ENCODE peak calls at places on chromosomes 3 and 15, in four cellular contexts. J is GM12878, M is K562, D is A549. F is an unnamed sample.

GRCh38 chr3:158127250-158128219 is 17.6 kb downstream of the RSRC1 start:
- DNase-seq in J (no peak), M (peak; percentile 11), D (peak; percentile 53), F (no peak)

GRCh38 chr3:114794894-114795630 is 352.0 kb downstream of the ZBTB20 start:
- DNase-seq in J (no peak), M (no peak), D (no peak), F (no peak)

GRCh38 chr3:184314700-184315505 is 497 bp downstream of the EIF4G1 start:
- DNase-seq in J (no peak), M (peak; percentile 85), D (peak; percentile 60), F (peak; percentile 48)

GRCh38 chr15:25374143-25374542 is 64.7 kb downstream of the UBE3A start:
- DNase-seq in J (no peak), M (no peak), D (no peak), F (no peak)

GRCh38 chr15:42385206-42385979 is 26.1 kb downstream of the CAPN3 start:
- DNase-seq in J (no peak), M (peak; percentile 67), D (peak; percentile 54), F (peak; percentile 45)

GRCh38 chr3:134445631-134446030 is 40.2 kb downstream of the ANAPC13 start:
- DNase-seq in J (no peak), M (no peak), D (no peak), F (no peak)

GRCh38 chr3:172692751-172693310 is 18.0 kb downstream of the NCEH1 start:
- DNase-seq in J (no peak), M (no peak), D (no peak), F (no peak)

GRCh38 chr15:41347236-41347635 is 14.6 kb downstream of the NUSAP1 start:
- DNase-seq in J (no peak), M (no peak), D (no peak), F (no peak)

GRCh38 chr3:160806094-160806493 is 50.1 kb downstream of the PPM1L start:
- DNase-seq in J (no peak), M (no peak), D (no peak), F (no peak)

GRCh38 chr3:28012830-28013229 is 228.6 kb upstream of the CMC1 start:
- DNase-seq in J (no peak), M (no peak), D (no peak), F (no peak)

DNA sequence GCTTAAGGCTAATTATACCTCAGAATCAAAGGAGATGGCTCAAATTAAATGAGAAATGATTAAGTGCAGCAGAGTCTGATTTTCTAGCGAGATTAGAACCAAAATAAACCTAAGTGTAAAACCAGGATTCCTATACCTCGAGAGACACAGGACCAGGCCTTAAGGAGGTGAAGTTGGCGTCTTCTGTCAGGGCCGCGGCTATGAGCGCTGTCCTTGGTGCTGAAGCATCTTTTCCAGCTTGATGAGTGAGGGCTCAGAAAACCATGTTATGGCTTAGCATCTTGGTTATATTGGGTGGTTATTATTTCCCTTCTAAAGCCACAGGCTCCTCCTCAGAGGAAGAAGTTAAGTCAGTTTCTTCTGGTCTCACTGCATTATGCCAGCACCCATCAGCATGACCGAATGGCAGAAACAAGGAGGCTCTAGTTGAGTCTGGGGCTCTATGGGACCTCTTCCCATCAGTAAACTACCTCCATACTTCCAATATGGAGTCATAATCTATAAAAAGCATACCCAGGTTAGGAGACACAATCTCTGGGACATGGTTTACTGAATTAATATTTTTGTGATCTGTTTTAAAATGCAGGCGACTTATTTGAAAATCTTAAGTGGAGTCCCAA is 120.1 kb upstream of the NMNAT3 start:
- DNase-seq in J (no peak), M (peak; percentile 43), D (peak; percentile 5), F (no peak)
- TF ChIP-seq POLR2AphosphoS2 in J (no peak), M (no peak), D (no peak), F (no peak)

GRCh38 chr15:70494529-70494860 is 268.9 kb downstream of the UACA start:
- DNase-seq in J (no peak), M (no peak), D (no peak), F (no peak)

GRCh38 chr15:70493376-70493775 is 270.0 kb downstream of the UACA start:
- DNase-seq in J (no peak), M (no peak), D (no peak), F (no peak)

GRCh38 chr15:70492240-70493177 is 270.8 kb downstream of the UACA start:
- DNase-seq in J (no peak), M (no peak), D (peak; percentile 79), F (no peak)

GRCh38 chr15:70494861-70495571 is 268.3 kb downstream of the UACA start:
- DNase-seq in J (no peak), M (no peak), D (peak; percentile 98), F (peak; percentile 43)

DNA sequence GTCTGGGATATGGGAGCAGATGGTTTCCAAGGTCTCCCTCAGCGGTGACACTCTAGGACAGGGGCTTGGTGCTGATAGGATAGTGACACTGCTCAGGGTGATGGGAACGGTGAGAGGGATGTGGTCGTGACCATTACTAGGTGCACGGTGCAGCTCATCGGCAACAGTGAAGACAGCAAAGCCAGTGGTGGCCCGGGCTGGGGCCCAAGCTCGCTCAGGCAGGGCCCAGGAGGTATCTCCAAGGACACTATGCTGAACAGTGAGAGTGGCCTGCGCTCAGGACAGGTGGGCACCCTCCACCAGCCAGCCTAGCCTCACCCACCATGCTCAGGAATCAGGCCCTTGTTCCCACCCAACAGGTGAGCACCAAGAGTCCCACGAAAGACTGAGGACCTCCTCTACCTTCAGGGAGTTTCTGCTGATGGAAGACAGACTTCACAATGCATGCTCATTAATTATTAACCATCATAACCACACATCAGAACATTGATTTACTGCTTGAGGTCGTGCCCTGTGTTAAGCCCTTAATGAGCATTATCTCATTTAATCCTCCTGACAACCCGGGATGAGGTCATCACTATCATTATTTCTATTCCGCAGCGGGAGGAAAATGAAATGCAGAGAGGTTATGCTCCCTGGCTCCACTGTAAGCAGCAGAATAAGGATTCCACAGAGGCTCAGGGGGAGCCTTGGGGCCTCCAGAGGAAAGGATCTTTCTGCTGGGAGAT is 269.4 kb downstream of the UACA start:
- DNase-seq in J (no peak), M (no peak), D (peak; percentile 87), F (peak; percentile 8)
- TF ChIP-seq BHLHE40 in J (no peak), M (no peak), D (no peak), F (no peak)

GRCh38 chr3:51682079-51682478 is 11.0 kb downstream of the TEX264 start:
- DNase-seq in J (peak; percentile 81), M (peak; percentile 79), D (peak; percentile 81), F (peak; percentile 81)

GRCh38 chr3:51684971-51685751 is 14.1 kb downstream of the TEX264 start:
- DNase-seq in J (no peak), M (peak; percentile 18), D (no peak), F (no peak)

GRCh38 chr3:51682526-51682925 is 11.5 kb downstream of the TEX264 start:
- DNase-seq in J (no peak), M (no peak), D (no peak), F (no peak)

GRCh38 chr3:51681453-51681852 is 10.4 kb downstream of the TEX264 start:
- DNase-seq in J (no peak), M (no peak), D (no peak), F (no peak)

GRCh38 chr3:51683566-51683965 is 12.5 kb downstream of the TEX264 start:
- DNase-seq in J (no peak), M (no peak), D (no peak), F (no peak)
- TF ChIP-seq POLR2AphosphoS2 in J (no peak), M (no peak), D (no peak), F (no peak)

DNA sequence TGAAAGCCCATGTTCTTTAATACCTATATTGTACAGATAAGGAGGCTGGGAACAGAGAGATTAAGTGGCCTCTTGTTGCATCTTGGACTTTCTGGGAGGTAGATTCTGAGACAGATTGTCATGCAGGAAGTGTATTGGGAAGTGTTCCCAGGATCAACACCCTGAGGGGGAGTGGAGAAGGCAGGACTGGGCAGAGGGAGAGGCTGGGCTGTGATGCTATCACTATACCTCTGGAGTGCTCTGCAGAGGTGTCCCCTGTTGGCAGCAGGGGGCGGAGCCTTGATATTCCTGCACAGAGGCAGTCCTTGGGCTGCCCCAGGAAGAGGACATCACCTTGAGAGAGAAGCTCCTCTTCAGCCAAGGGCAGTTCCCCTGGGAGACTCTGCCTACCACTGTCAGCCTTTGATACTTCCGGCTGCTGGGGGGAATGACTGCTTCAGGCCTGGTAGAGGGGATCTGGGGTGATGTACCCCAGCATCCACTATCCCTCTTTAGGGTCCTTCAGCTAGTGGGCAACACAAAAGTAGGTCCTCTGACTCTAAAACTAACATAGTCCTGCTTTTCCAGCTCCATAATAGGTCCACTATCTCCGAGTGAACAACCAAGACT is 97.4 kb upstream of the RNU6-1 start:
- DNase-seq in J (no peak), M (peak; percentile 38), D (peak; percentile 65), F (no peak)
- TF ChIP-seq BHLHE40 in J (no peak), M (no peak), D (no peak), F (no peak)

DNA sequence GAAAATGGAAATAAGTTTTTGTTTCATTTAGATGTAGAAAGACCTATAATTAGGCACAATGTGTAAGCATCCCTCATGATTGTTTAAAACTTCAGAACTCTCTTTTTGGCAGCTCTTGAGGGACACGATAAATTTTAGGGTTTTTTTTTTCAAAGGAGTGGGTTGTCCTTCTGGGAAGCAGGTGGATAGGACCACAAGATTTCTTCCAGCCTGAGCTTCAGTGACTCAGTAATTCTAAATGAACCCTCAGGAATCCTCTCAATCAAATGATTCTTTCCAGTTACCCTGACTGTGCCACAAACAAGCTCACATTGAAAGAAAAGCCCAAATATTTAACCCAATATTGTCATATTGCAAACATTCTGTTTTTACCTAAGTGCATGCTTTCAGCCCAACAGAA is 45.1 kb downstream of the COL8A1 start:
- DNase-seq in J (no peak), M (no peak), D (no peak), F (no peak)
- TF ChIP-seq POLR2AphosphoS2 in J (no peak), M (no peak), D (no peak), F (no peak)

GRCh38 chr3:142819214-142819613 is 69.7 kb downstream of the PCOLCE2 start:
- DNase-seq in J (no peak), M (no peak), D (no peak), F (no peak)
- TF ChIP-seq BHLHE40 in J (no peak), M (no peak), D (no peak), F (no peak)

GRCh38 chr3:58383476-58383875 is 50.2 kb downstream of the PDHB start:
- DNase-seq in J (no peak), M (no peak), D (no peak), F (no peak)
- TF ChIP-seq POLR2AphosphoS2 in J (no peak), M (no peak), D (no peak), F (no peak)